ENCODE peak calls at places on chromosomes 12 and 14, in five cellular contexts. E is IMR-90, G is fibroblast of lung, M is GM23338, B is astrocyte. P is an unnamed sample.
A peak's percentile ranks its signal among the peaks of the same experiment; 100 is the strongest.

GRCh38 chr14:105162374-105162979 is 6.1 kb downstream of the JAG2 start:
- DNase-seq in E (no peak), G (no peak), M (no peak), B (no peak), P (no peak)

GRCh38 chr14:98591161-98591560 is 680.8 kb downstream of the BCL11B start:
- DNase-seq in E (no peak), G (no peak), M (no peak), B (no peak), P (no peak)

GRCh38 chr12:48815281-48816110 is 2.8 kb upstream of the CACNB3 start:
- DNase-seq in E (peak; percentile 78), G (peak; percentile 83), M (peak; percentile 90), B (peak; percentile 74), P (peak; percentile 98)

GRCh38 chr12:122394626-122395194 is 27.8 kb downstream of the CLIP1 start:
- DNase-seq in E (no peak), G (no peak), M (no peak), B (no peak), P (no peak)

GRCh38 chr12:104866286-104866685 is 91.8 kb downstream of the SLC41A2 start:
- DNase-seq in E (peak; percentile 70), G (peak; percentile 86), M (no peak), B (peak; percentile 84), P (peak; percentile 43)

GRCh38 chr14:39492267-39492666 is 60.0 kb upstream of the FBXO33 start:
- DNase-seq in E (peak; percentile 91), G (peak; percentile 95), M (no peak), B (peak; percentile 93), P (peak; percentile 55)

GRCh38 chr12:124678421-124678893 is 111.0 kb upstream of the NCOR2 start:
- DNase-seq in E (no peak), G (no peak), M (no peak), B (no peak), P (peak; percentile 65)

GRCh38 chr12:95774311-95775045 is 16.1 kb downstream of the NTN4 start:
- DNase-seq in E (peak; percentile 79), G (peak; percentile 86), M (no peak), B (peak; percentile 85), P (peak; percentile 87)

GRCh38 chr12:57159341-57159740 is 11.9 kb upstream of the LRP1-AS start:
- DNase-seq in E (no peak), G (no peak), M (no peak), B (no peak), P (peak; percentile 31)

GRCh38 chr12:8446642-8447547 is 8.9 kb upstream of the CLEC6A start:
- DNase-seq in E (no peak), G (no peak), M (no peak), B (no peak), P (no peak)

GRCh38 chr14:79196216-79196615 is 1015.1 kb downstream of the DIO2 start:
- DNase-seq in E (no peak), G (no peak), M (no peak), B (no peak), P (no peak)

GRCh38 chr12:3249081-3249800 is 172.1 kb downstream of the TSPAN9 start:
- DNase-seq in E (no peak), G (no peak), M (no peak), B (no peak), P (no peak)

GRCh38 chr12:104360988-104361707 is 57.6 kb downstream of the EID3 start:
- DNase-seq in E (peak; percentile 33), G (peak; percentile 68), M (no peak), B (peak; percentile 58), P (no peak)

GRCh38 chr14:101250948-101251811 is 310.1 kb upstream of the DIO3 start:
- DNase-seq in E (no peak), G (no peak), M (no peak), B (no peak), P (peak; percentile 67)

GRCh38 chr12:70242695-70243509 is at the start of gene CNOT2:
- DNase-seq in E (peak; percentile 93), G (peak; percentile 91), M (peak; percentile 92), B (peak; percentile 91), P (peak; percentile 91)

GRCh38 chr14:66228267-66228970 is 257.8 kb upstream of the CCDC196 start:
- DNase-seq in E (no peak), G (peak; percentile 77), M (no peak), B (peak; percentile 70), P (no peak)

GRCh38 chr14:56817396-56817921 is 7.2 kb upstream of the OTX2 start:
- DNase-seq in E (no peak), G (no peak), M (peak; percentile 62), B (no peak), P (no peak)

GRCh38 chr14:52020866-52021717 is 31.7 kb downstream of the RTRAF start:
- DNase-seq in E (no peak), G (no peak), M (peak; percentile 67), B (no peak), P (no peak)

GRCh38 chr12:70031046-70031445 is 206.0 kb downstream of the MYRFL start:
- DNase-seq in E (no peak), G (no peak), M (peak; percentile 43), B (no peak), P (no peak)

GRCh38 chr12:120972870-120973543 is 5.3 kb upstream of the HNF1A start:
- DNase-seq in E (no peak), G (peak; percentile 22), M (peak; percentile 91), B (peak; percentile 19), P (peak; percentile 35)

GRCh38 chr14:32397871-32398640 is 69.0 kb downstream of the AKAP6 start:
- DNase-seq in E (peak; percentile 44), G (peak; percentile 89), M (no peak), B (peak; percentile 87), P (no peak)

GRCh38 chr14:95516554-95517209 is at the start of gene SYNE3:
- DNase-seq in E (no peak), G (no peak), M (peak; percentile 53), B (no peak), P (peak; percentile 95)

GRCh38 chr12:11581179-11581755 is 68.2 kb upstream of the ETV6 start:
- DNase-seq in E (peak; percentile 78), G (peak; percentile 71), M (peak; percentile 95), B (peak; percentile 63), P (peak; percentile 53)

GRCh38 chr12:94721173-94721572 is 70.8 kb upstream of the TMCC3 start:
- DNase-seq in E (no peak), G (peak; percentile 2), M (no peak), B (no peak), P (peak; percentile 37)

GRCh38 chr12:17592472-17592871 is 497.5 kb downstream of the RERGL start:
- DNase-seq in E (no peak), G (no peak), M (no peak), B (no peak), P (no peak)

GRCh38 chr12:105256921-105257320 is 20.9 kb upstream of the APPL2 start:
- DNase-seq in E (peak; percentile 89), G (peak; percentile 92), M (no peak), B (peak; percentile 88), P (no peak)

GRCh38 chr14:48111151-48111550 is 435.7 kb upstream of the MDGA2 start:
- DNase-seq in E (no peak), G (no peak), M (no peak), B (no peak), P (no peak)

GRCh38 chr12:28242888-28243633 is 52.8 kb downstream of the CCDC91 start:
- DNase-seq in E (peak; percentile 16), G (peak; percentile 63), M (no peak), B (peak; percentile 53), P (peak; percentile 65)

DNA sequence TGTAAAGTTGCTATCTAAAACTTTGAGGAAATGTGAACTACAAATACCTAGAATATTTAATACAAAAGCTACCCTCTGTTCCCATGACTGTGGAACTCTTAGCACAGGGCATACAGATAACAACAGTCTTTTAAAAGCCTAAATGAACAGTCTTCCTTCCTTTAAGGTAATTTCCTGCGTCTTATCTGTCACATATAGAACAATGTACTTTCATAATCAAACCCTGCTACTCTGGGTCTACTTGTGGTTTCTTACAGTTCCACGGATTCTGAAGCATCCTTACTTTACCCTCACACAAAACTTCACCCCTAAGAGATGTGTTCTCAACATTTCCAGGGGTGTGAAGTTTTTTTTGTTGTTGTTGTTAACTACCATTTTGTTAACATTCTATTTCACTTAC is 5.1 kb downstream of the PKP2 start:
- DNase-seq in E (no peak), G (no peak), M (no peak), B (no peak), P (no peak)
- H2AFZ ChIP-seq in E (no peak overlapping the region), G (no peak overlapping the region), M (no peak overlapping the region), B (no peak overlapping the region), P (no peak overlapping the region)

DNA sequence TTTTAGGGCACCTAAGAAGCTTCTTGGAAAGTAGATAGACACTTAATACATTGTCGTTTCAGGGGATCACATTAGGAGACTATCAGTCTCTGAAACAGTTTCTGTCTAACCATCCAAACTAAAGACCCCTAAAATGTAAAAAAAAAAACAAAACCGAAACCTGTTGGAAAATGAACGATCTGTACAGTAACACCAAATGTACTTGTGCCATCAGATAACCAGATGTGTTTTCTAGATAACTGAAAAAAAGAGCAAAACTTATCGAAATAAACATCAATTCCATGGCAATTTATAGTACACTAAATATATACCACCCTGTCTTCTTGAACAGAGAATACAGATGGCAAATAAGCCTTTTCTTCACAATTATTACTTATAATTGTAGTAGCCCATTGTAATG is 2.0 kb downstream of the LDHB start:
- DNase-seq in E (no peak), G (no peak), M (no peak), B (no peak), P (no peak)
- H3K4me1 ChIP-seq in E (peaks cover 3% of the 10 kb centered on the region), G (peaks cover 10% of the 10 kb centered on the region), M (peaks cover 45% of the 10 kb centered on the region), B (peaks cover 4% of the 10 kb centered on the region), P (peaks cover 12% of the 10 kb centered on the region)

GRCh38 chr14:68364823-68365222 is 428.0 kb downstream of the ZFP36L1 start:
- DNase-seq in E (no peak), G (peak; percentile 56), M (peak; percentile 50), B (peak; percentile 44), P (no peak)

GRCh38 chr14:68363401-68363800 is 429.5 kb downstream of the ZFP36L1 start:
- DNase-seq in E (no peak), G (no peak), M (peak; percentile 71), B (no peak), P (no peak)

GRCh38 chr14:68361231-68361630 is 431.6 kb downstream of the ZFP36L1 start:
- DNase-seq in E (peak; percentile 43), G (peak; percentile 95), M (no peak), B (peak; percentile 93), P (peak; percentile 77)

GRCh38 chr14:68363841-68364711 is 428.8 kb downstream of the ZFP36L1 start:
- DNase-seq in E (peak; percentile 62), G (peak; percentile 85), M (peak; percentile 85), B (peak; percentile 81), P (peak; percentile 75)

GRCh38 chr14:68362841-68363240 is 430.0 kb downstream of the ZFP36L1 start:
- DNase-seq in E (no peak), G (no peak), M (no peak), B (no peak), P (no peak)
- H2AFZ ChIP-seq in E (no peak overlapping the region), G (no peak overlapping the region), M (no peak overlapping the region), B (no peak overlapping the region), P (no peak overlapping the region)

DNA sequence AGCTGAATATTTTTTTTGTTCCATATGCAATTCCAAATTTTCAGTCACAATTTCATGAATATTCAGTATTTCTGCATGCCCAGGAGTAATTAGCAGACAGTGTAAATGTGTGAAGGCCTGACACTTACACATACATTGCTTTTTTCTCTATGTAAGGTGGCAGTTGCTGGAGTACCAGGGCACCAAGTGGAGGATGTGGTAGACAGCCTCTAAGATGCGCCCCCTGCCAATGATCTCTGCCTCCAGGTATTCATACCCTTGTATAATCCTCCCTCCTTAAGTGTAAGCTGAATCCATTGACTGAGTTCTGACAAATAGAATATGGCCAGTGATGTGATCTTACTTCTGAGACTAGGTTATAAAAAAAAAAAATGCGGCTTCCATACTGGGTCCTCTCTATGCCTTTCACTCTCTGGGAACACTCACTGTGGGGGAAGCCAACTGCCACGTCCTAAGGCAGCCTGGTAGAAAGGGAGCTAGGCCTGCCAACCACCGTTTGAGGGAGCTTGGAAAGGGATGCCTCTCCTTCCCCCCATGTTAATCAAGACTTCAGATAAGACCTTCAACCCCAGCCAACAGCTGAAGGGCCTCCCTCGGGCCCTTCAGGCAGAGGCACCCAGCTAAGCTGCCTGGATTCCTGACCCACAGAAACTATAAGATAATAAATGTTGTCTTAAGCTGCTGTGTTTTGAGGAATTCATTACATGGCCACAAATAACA is 62.6 kb upstream of the PTGR2 start:
- DNase-seq in E (no peak), G (no peak), M (no peak), B (no peak), P (no peak)
- H3K4me1 ChIP-seq in E (peaks cover 27% of the 10 kb centered on the region), G (peaks cover 35% of the 10 kb centered on the region), M (peaks cover 25% of the 10 kb centered on the region), B (peaks cover 62% of the 10 kb centered on the region), P (peaks cover 56% of the 10 kb centered on the region)

P was measured in osteoblast.